ENCODE peak calls at places on chromosomes 5 and 9, in eight cellular contexts. X is Peyer's patch, K is uterus, A is heart left ventricle, L is gastrocnemius medialis, H is HCT116, J is spleen, D is IMR-90. N is an unnamed sample. For H3K36me3, the result is how much of the 10 kb centered on the place peaks cover.

GRCh38 chr5:127758884-127759283 is 55.7 kb downstream of the CCDC192 start:
- DNase-seq in A (no peak), K (no peak), H (no peak), J (no peak), D (no peak), L (no peak), X (no peak), N (no peak)

GRCh38 chr5:11619339-11620028 is 284.8 kb downstream of the CTNND2 start:
- DNase-seq in J (no peak), D (no peak), A (no peak), H (no peak), L (no peak), X (no peak), K (no peak), N (no peak)

GRCh38 chr9:133767625-133768024 is 29.5 kb upstream of the SARDH start:
- DNase-seq in D (no peak), J (peak), A (no peak), K (no peak), X (no peak), L (no peak), H (no peak), N (no peak)

GRCh38 chr9:131337131-131337848 is 47.8 kb downstream of the PLPP7 start:
- DNase-seq in J (peak), H (no peak), A (no peak), D (no peak), K (no peak), L (no peak), X (no peak), N (no peak)

GRCh38 chr9:93288891-93289883 is 105.2 kb downstream of the WNK2 start:
- DNase-seq in X (no peak), K (no peak), J (peak), D (peak), A (no peak), L (no peak), H (no peak), N (no peak)

GRCh38 chr9:1071730-1072129 is 21.6 kb downstream of the DMRT2 start:
- DNase-seq in A (no peak), X (no peak), H (no peak), L (no peak), K (no peak), J (no peak), D (no peak), N (no peak)

GRCh38 chr5:104177651-104178050 is 615.1 kb upstream of the NUDT12 start:
- DNase-seq in L (no peak), J (no peak), K (no peak), H (no peak), A (no peak), D (no peak), X (no peak), N (no peak)

GRCh38 chr5:132180134-132180745 is 47.4 kb downstream of the P4HA2 start:
- DNase-seq in H (peak), L (no peak), D (peak), X (no peak), J (no peak), K (no peak), A (no peak), N (no peak)

GRCh38 chr5:168803541-168803940 is 224.4 kb upstream of the PANK3 start:
- DNase-seq in X (no peak), L (no peak), H (no peak), K (no peak), J (no peak), D (no peak), A (no peak), N (no peak)

GRCh38 chr9:91132576-91133073 is 229.1 kb downstream of the AUH start:
- DNase-seq in J (no peak), H (no peak), K (no peak), D (no peak), A (no peak), X (no peak), L (no peak), N (no peak)

GRCh38 chr5:79464695-79465332 is 49.1 kb downstream of the HOMER1 start:
- DNase-seq in X (no peak), K (no peak), A (no peak), H (peak), J (no peak), L (no peak), D (peak), N (no peak)

GRCh38 chr9:107794259-107794658 is 304.7 kb upstream of the KLF4 start:
- DNase-seq in L (no peak), K (no peak), H (no peak), A (no peak), J (no peak), X (no peak), D (no peak), N (no peak)

GRCh38 chr9:88759374-88759773 is 224.4 kb downstream of the NXNL2 start:
- DNase-seq in K (no peak), H (no peak), D (no peak), L (no peak), J (no peak), X (no peak), A (no peak), N (no peak)

GRCh38 chr5:107739661-107740060 is 68.9 kb upstream of the EFNA5 start:
- DNase-seq in L (no peak), H (no peak), D (no peak), J (no peak), K (no peak), X (no peak), A (no peak), N (no peak)

GRCh38 chr9:38682713-38683112 is 37.2 kb downstream of the FAM240B start:
- DNase-seq in D (peak), X (no peak), H (peak), J (no peak), A (no peak), L (no peak), K (no peak), N (no peak)

GRCh38 chr9:123998970-123999621 is 12.5 kb upstream of the LHX2 start:
- DNase-seq in X (no peak), A (no peak), J (peak), H (no peak), K (no peak), L (no peak), D (no peak), N (no peak)

GRCh38 chr5:120062515-120062917 is 401.6 kb upstream of the PRR16 start:
- DNase-seq in A (no peak), H (no peak), X (no peak), K (no peak), J (no peak), D (peak), L (no peak), N (no peak)

GRCh38 chr5:161189452-161189851 is 337.4 kb upstream of the ATP10B start:
- DNase-seq in L (no peak), H (no peak), D (no peak), J (no peak), X (no peak), K (no peak), A (no peak), N (no peak)

GRCh38 chr9:127114606-127115005 is 7.8 kb downstream of the ANGPTL2 start:
- DNase-seq in A (no peak), D (no peak), X (no peak), L (peak), J (no peak), H (no peak), K (no peak), N (no peak)

GRCh38 chr9:92429866-92430265 is 5.6 kb upstream of the OMD start:
- DNase-seq in D (no peak), K (no peak), X (no peak), L (no peak), J (no peak), A (no peak), H (no peak), N (no peak)

GRCh38 chr9:36632892-36633291 is 60.2 kb downstream of the MELK start:
- DNase-seq in L (no peak), J (no peak), K (no peak), D (peak), A (no peak), H (peak), X (no peak), N (no peak)

GRCh38 chr9:16307626-16308195 is 562.8 kb downstream of the BNC2 start:
- DNase-seq in A (no peak), H (no peak), K (no peak), X (no peak), D (no peak), J (no peak), L (no peak), N (no peak)

GRCh38 chr9:137456061-137456863 is 2.9 kb downstream of the NSMF start:
- DNase-seq in J (peak), L (no peak), A (no peak), H (no peak), K (no peak), X (peak), D (peak), N (no peak)

GRCh38 chr5:60883229-60883628 is 39.2 kb upstream of the ELOVL7 start:
- DNase-seq in H (peak), D (no peak), J (no peak), X (no peak), A (no peak), K (no peak), L (no peak), N (no peak)

GRCh38 chr5:178116406-178116885 is 3.1 kb downstream of the N4BP3 start:
- DNase-seq in D (no peak), J (peak), K (no peak), H (no peak), L (no peak), A (no peak), X (no peak), N (no peak)

GRCh38 chr9:107465467-107466451 is 23.8 kb downstream of the KLF4 start:
- DNase-seq in K (peak), J (peak), L (peak), A (peak), D (peak), X (peak), H (no peak), N (no peak)

GRCh38 chr5:56594821-56595220 is 220.5 kb upstream of the MAP3K1 start:
- DNase-seq in H (no peak), X (no peak), K (no peak), L (no peak), D (no peak), A (no peak), J (no peak), N (no peak)

GRCh38 chr5:56598941-56599340 is 216.4 kb upstream of the MAP3K1 start:
- DNase-seq in D (no peak), L (no peak), K (no peak), A (no peak), J (no peak), X (no peak), H (no peak), N (no peak)

GRCh38 chr5:56596154-56596553 is 219.2 kb upstream of the MAP3K1 start:
- DNase-seq in X (no peak), D (no peak), A (no peak), K (no peak), L (no peak), J (no peak), H (no peak), N (no peak)

GRCh38 chr5:56591081-56591480 is 224.3 kb upstream of the MAP3K1 start:
- DNase-seq in A (no peak), J (no peak), K (no peak), X (no peak), D (no peak), L (no peak), H (no peak), N (no peak)

DNA sequence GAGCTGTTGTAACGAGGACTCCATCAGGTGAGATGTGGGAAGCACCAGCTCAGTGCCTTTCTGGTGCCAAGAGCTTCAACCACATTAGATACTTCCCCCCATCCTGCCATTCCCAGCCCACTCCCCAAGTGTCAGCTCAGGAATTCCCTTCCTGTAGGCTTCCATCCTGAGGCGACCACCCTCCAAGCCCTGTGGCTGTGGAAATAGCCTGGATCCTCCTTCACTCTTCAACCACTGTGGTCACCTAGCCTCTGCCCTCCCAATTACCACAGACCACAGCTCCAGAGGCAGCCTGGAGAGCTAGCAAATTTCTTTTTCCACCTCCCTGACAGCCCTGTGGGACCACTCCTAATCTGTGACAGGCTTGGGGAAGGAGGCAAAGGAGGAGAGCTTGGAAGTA is 219.8 kb upstream of the MAP3K1 start:
- DNase-seq in D (no peak), J (no peak), A (no peak), H (no peak), K (no peak), L (no peak), X (no peak), N (no peak)
- TF ChIP-seq POLR2A in D (no peak), J (no peak), A (no peak), H (no peak), K (no peak), L (no peak), X (no peak), N (no peak)

GRCh38 chr5:138515571-138516275 is 27.3 kb downstream of the ETF1 start:
- DNase-seq in H (no peak), L (no peak), D (no peak), X (no peak), K (no peak), J (no peak), A (no peak), N (no peak)
- H3K36me3 ChIP-seq in H (half or more), L (half or more), D (under half), X (under half), K (under half), J (half or more), A (half or more), N (half or more)

GRCh38 chr9:109085510-109085909 is 34.2 kb downstream of the TMEM245 start:
- DNase-seq in H (no peak), X (no peak), A (no peak), J (no peak), K (no peak), L (no peak), D (no peak), N (no peak)
- H3K27ac ChIP-seq in H (no peak), X (no peak), A (no peak), J (no peak), K (no peak), L (no peak), D (no peak), N (peak)

GRCh38 chr5:139657363-139658321 is 9.5 kb downstream of the CXXC5 start:
- DNase-seq in J (peak), H (no peak), A (peak), X (no peak), K (no peak), D (no peak), L (no peak), N (no peak)

GRCh38 chr5:139654464-139654863 is 6.3 kb downstream of the CXXC5 start:
- DNase-seq in K (no peak), H (no peak), A (no peak), X (no peak), D (no peak), L (no peak), J (no peak), N (no peak)

GRCh38 chr5:139653616-139654015 is 5.5 kb downstream of the CXXC5 start:
- DNase-seq in K (no peak), J (no peak), X (no peak), A (peak), H (no peak), D (no peak), L (no peak), N (no peak)

GRCh38 chr5:139654875-139655491 is 6.8 kb downstream of the CXXC5 start:
- DNase-seq in J (no peak), D (no peak), L (no peak), K (no peak), A (peak), X (no peak), H (no peak), N (no peak)

GRCh38 chr5:139655727-139656271 is 7.7 kb downstream of the CXXC5 start:
- DNase-seq in D (peak), J (peak), K (no peak), X (no peak), A (peak), L (no peak), H (no peak), N (no peak)
- TF ChIP-seq POLR2A in D (no peak), J (no peak), K (no peak), X (no peak), A (peak), L (no peak), H (no peak), N (no peak)

GRCh38 chr5:158839638-158840037 is 260.1 kb downstream of the EBF1 start:
- DNase-seq in A (no peak), J (no peak), K (no peak), X (no peak), H (no peak), L (no peak), D (no peak), N (no peak)
- H3K36me3 ChIP-seq in A (under half), J (under half), K (under half), X (under half), H (under half), L (under half), D (under half), N (under half)